ENCODE peak calls at places on chromosomes 16 and 17, in seven cellular contexts. N is AG09309; D is cardiac muscle cell; J is stimulated activated effector memory CD8-positive, alpha-beta T cell treated with anti-CD3 and anti-CD28 coated beads, Interleukin-12 subunit alpha, Interleukin-12 subunit beta, amount 100 ng/mL, for 72 hours; C is T1000; H is left kidney; E is caudate nucleus. Y is an unnamed sample.

GRCh38 chr17:16419074-16419928 is 3.9 kb downstream of the TRPV2 start:
- DNase-seq in N (peak; percentile 46), D (no peak), J (peak; percentile 81), C (peak; percentile 58), H (no peak), E (peak; percentile 16), Y (peak; percentile 98)

GRCh38 chr16:49754495-49755290 is 101.2 kb downstream of the ZNF423 start:
- DNase-seq in N (no peak), D (peak; percentile 37), J (no peak), C (no peak), H (peak; percentile 56), E (no peak), Y (no peak)

GRCh38 chr17:4536742-4537411 is 18.3 kb downstream of the MYBBP1A start:
- DNase-seq in N (no peak), D (no peak), J (no peak), C (no peak), H (no peak), E (no peak), Y (no peak)

GRCh38 chr16:88338111-88338510 is 44.6 kb upstream of the ZNF469 start:
- DNase-seq in N (no peak), D (peak; percentile 10), J (no peak), C (no peak), H (no peak), E (no peak), Y (no peak)

GRCh38 chr16:4663756-4664465 is 29.5 kb upstream of the NUDT16L1 start:
- DNase-seq in N (no peak), D (no peak), J (no peak), C (no peak), H (no peak), E (peak; percentile 29), Y (no peak)

GRCh38 chr17:40582328-40582901 is 17.1 kb upstream of the CCR7 start:
- DNase-seq in N (no peak), D (no peak), J (no peak), C (no peak), H (peak; percentile 26), E (no peak), Y (peak; percentile 44)

GRCh38 chr17:8005357-8005756 is 2.9 kb downstream of the GUCY2D start:
- DNase-seq in N (no peak), D (no peak), J (no peak), C (no peak), H (no peak), E (no peak), Y (peak; percentile 57)

GRCh38 chr17:5078106-5079028 is at the start of gene ZFP3:
- DNase-seq in N (peak; percentile 40), D (peak; percentile 29), J (peak; percentile 89), C (peak; percentile 76), H (peak; percentile 96), E (peak; percentile 64), Y (no peak)

GRCh38 chr16:25868966-25869365 is 177.2 kb downstream of the HS3ST4 start:
- DNase-seq in N (no peak), D (no peak), J (no peak), C (no peak), H (peak; percentile 73), E (no peak), Y (no peak)

GRCh38 chr16:3112058-3112880 is at the start of gene ZNF205:
- DNase-seq in N (peak; percentile 10), D (peak; percentile 77), J (no peak), C (peak; percentile 47), H (peak; percentile 93), E (peak; percentile 71), Y (peak; percentile 88)

GRCh38 chr16:78210305-78210704 is 110.9 kb downstream of the WWOX start:
- DNase-seq in N (no peak), D (no peak), J (no peak), C (no peak), H (peak; percentile 46), E (no peak), Y (peak; percentile 88)

GRCh38 chr16:3578121-3578520 is 918 bp upstream of the NLRC3 start:
- DNase-seq in N (no peak), D (no peak), J (peak; percentile 73), C (no peak), H (no peak), E (no peak), Y (no peak)

GRCh38 chr16:89375021-89375420 is 115.3 kb downstream of the ANKRD11 start:
- DNase-seq in N (no peak), D (no peak), J (no peak), C (no peak), H (peak; percentile 81), E (no peak), Y (no peak)

GRCh38 chr16:22189473-22190168 is 16.5 kb upstream of the EEF2K start:
- DNase-seq in N (no peak), D (peak; percentile 7), J (no peak), C (no peak), H (peak; percentile 53), E (no peak), Y (no peak)

GRCh38 chr16:75710344-75710743 is 9.1 kb upstream of the DUXB start:
- DNase-seq in N (no peak), D (no peak), J (no peak), C (no peak), H (no peak), E (no peak), Y (no peak)

GRCh38 chr17:67602974-67603373 is 114.8 kb upstream of the NOL11 start:
- DNase-seq in N (peak; percentile 13), D (peak; percentile 65), J (peak; percentile 61), C (no peak), H (peak; percentile 77), E (no peak), Y (peak; percentile 78)

GRCh38 chr17:80981062-80981902 is 10.4 kb upstream of the CHMP6 start:
- DNase-seq in N (no peak), D (peak; percentile 59), J (peak; percentile 70), C (no peak), H (peak; percentile 61), E (no peak), Y (no peak)

GRCh38 chr17:61338000-61338864 is 61.4 kb upstream of the TBX2 start:
- DNase-seq in N (peak; percentile 75), D (no peak), J (no peak), C (peak; percentile 93), H (no peak), E (no peak), Y (no peak)

GRCh38 chr16:11370084-11370931 is 25.0 kb downstream of the RMI2 start:
- DNase-seq in N (no peak), D (no peak), J (no peak), C (peak; percentile 34), H (peak; percentile 56), E (no peak), Y (no peak)

GRCh38 chr16:56743840-56744239 is 13.9 kb downstream of the NUP93 start:
- DNase-seq in N (no peak), D (peak; percentile 59), J (no peak), C (peak; percentile 29), H (peak; percentile 37), E (no peak), Y (peak; percentile 89)

GRCh38 chr16:69930117-69930776 is 20.9 kb upstream of the CLEC18A start:
- DNase-seq in N (no peak), D (peak; percentile 84), J (peak; percentile 72), C (peak; percentile 9), H (peak; percentile 84), E (no peak), Y (peak; percentile 79)

GRCh38 chr16:15033309-15033707 is 22.6 kb downstream of the NTAN1 start:
- DNase-seq in N (no peak), D (peak; percentile 48), J (no peak), C (no peak), H (no peak), E (no peak), Y (peak; percentile 44)

GRCh38 chr16:13913374-13914292 is 6.3 kb upstream of the ERCC4 start:
- DNase-seq in N (no peak), D (no peak), J (no peak), C (no peak), H (no peak), E (no peak), Y (no peak)

GRCh38 chr17:63834431-63835166 is 7.1 kb upstream of the FTSJ3 start:
- DNase-seq in N (peak; percentile 59), D (peak; percentile 83), J (peak; percentile 72), C (peak; percentile 63), H (peak; percentile 91), E (peak; percentile 38), Y (peak; percentile 95)

GRCh38 chr17:50093246-50093645 is 1.9 kb upstream of the PDK2 start:
- DNase-seq in N (no peak), D (no peak), J (no peak), C (no peak), H (no peak), E (no peak), Y (no peak)

GRCh38 chr17:36566081-36566480 is 21.4 kb downstream of the GGNBP2 start:
- DNase-seq in N (no peak), D (no peak), J (no peak), C (no peak), H (no peak), E (no peak), Y (no peak)

GRCh38 chr17:43637563-43638323 is 24.0 kb downstream of the MEOX1 start:
- DNase-seq in N (no peak), D (no peak), J (no peak), C (no peak), H (no peak), E (no peak), Y (no peak)

GRCh38 chr16:69925311-69925710 is 25.8 kb upstream of the CLEC18A start:
- DNase-seq in N (no peak), D (no peak), J (no peak), C (no peak), H (no peak), E (no peak), Y (no peak)

GRCh38 chr16:82082543-82083244 is 47.6 kb downstream of the HSD17B2 start:
- DNase-seq in N (no peak), D (no peak), J (no peak), C (no peak), H (peak; percentile 39), E (no peak), Y (peak; percentile 25)

GRCh38 chr17:45675012-45675411 is 109.1 kb upstream of the CRHR1 start:
- DNase-seq in N (no peak), D (no peak), J (no peak), C (no peak), H (no peak), E (no peak), Y (no peak)

GRCh38 chr17:19281161-19281560 is 44.0 kb downstream of the EPN2 start:
- DNase-seq in N (no peak), D (no peak), J (no peak), C (no peak), H (no peak), E (no peak), Y (no peak)

GRCh38 chr17:69448431-69449102 is 34.1 kb downstream of the MAP2K6 start:
- DNase-seq in N (no peak), D (peak; percentile 9), J (no peak), C (no peak), H (peak; percentile 85), E (peak; percentile 30), Y (peak; percentile 76)

GRCh38 chr16:49532873-49533272 is 159.3 kb downstream of the C16orf78 start:
- DNase-seq in N (no peak), D (no peak), J (no peak), C (no peak), H (no peak), E (no peak), Y (no peak)

GRCh38 chr16:4273858-4274291 is 1.1 kb upstream of the TFAP4 start:
- DNase-seq in N (no peak), D (peak; percentile 61), J (no peak), C (no peak), H (peak; percentile 91), E (no peak), Y (peak; percentile 82)

GRCh38 chr16:11245222-11245737 is 10.7 kb downstream of the SOCS1 start:
- DNase-seq in N (no peak), D (no peak), J (no peak), C (no peak), H (no peak), E (no peak), Y (no peak)

GRCh38 chr16:73025506-73026131 is 22.3 kb downstream of the ZFHX3 start:
- DNase-seq in N (no peak), D (no peak), J (no peak), C (no peak), H (peak; percentile 81), E (no peak), Y (no peak)

GRCh38 chr17:80843741-80844156 is 147.9 kb upstream of the CHMP6 start:
- DNase-seq in N (no peak), D (no peak), J (no peak), C (no peak), H (no peak), E (no peak), Y (no peak)

GRCh38 chr16:67844441-67844840 is 2.3 kb upstream of the NUTF2 start:
- DNase-seq in N (no peak), D (no peak), J (no peak), C (no peak), H (peak; percentile 24), E (no peak), Y (no peak)